ENCODE peak calls at places on chromosomes 2 and 18, in six cellular contexts. L, S, U, X, T and G are unnamed samples.

GRCh38 chr2:32811696-32812095 is 135.1 kb upstream of the LTBP1 start:
- DNase-seq in L (no peak), U (no peak), S (no peak), X (no peak), T (no peak), G (no peak)

GRCh38 chr2:212177724-212178123 is 360.9 kb downstream of the ERBB4 start:
- DNase-seq in L (no peak), U (peak; percentile 20), S (no peak), X (no peak), T (no peak), G (no peak)

GRCh38 chr18:4450065-4450676 is 4.9 kb downstream of the DLGAP1 start:
- DNase-seq in S (no peak), X (peak; percentile 1), T (no peak), L (no peak), U (no peak), G (no peak)

GRCh38 chr2:30561349-30561748 is 114.3 kb downstream of the LCLAT1 start:
- DNase-seq in T (no peak), L (peak; percentile 1), X (no peak), S (no peak), U (peak; percentile 7), G (no peak)

GRCh38 chr2:196074631-196075030 is 6.0 kb upstream of the DNAH7 start:
- DNase-seq in S (no peak), X (no peak), L (no peak), T (no peak), U (no peak), G (no peak)

GRCh38 chr18:75238100-75238499 is 27.5 kb downstream of the TSHZ1 start:
- DNase-seq in L (no peak), U (peak; percentile 46), X (no peak), T (no peak), S (no peak), G (no peak)

GRCh38 chr2:121338281-121338680 is 53.3 kb upstream of the TFCP2L1 start:
- DNase-seq in L (no peak), X (no peak), T (no peak), S (no peak), U (no peak), G (no peak)

GRCh38 chr18:54358495-54358793 is 738 bp downstream of the C18orf54 start:
- DNase-seq in T (no peak), L (peak; percentile 30), X (peak; percentile 20), S (no peak), U (peak; percentile 24), G (no peak)

GRCh38 chr2:123791716-123792115 is 233.4 kb upstream of the CNTNAP5 start:
- DNase-seq in X (no peak), L (no peak), U (no peak), T (no peak), S (no peak), G (no peak)

GRCh38 chr2:140201572-140201971 is 1421.4 kb upstream of the NXPH2 start:
- DNase-seq in T (no peak), L (no peak), X (no peak), U (no peak), S (no peak), G (no peak)

GRCh38 chr2:200658278-200658864 is 72.6 kb downstream of the AOX1 start:
- DNase-seq in T (no peak), U (no peak), X (no peak), L (no peak), S (no peak), G (no peak)

GRCh38 chr2:36564377-36564930 is 33.5 kb downstream of the FEZ2 start:
- DNase-seq in T (no peak), S (no peak), L (no peak), U (no peak), X (no peak), G (no peak)

GRCh38 chr18:8469793-8470192 is 139.4 kb upstream of the RAB12 start:
- DNase-seq in U (peak; percentile 50), T (no peak), X (peak; percentile 59), L (peak; percentile 7), S (no peak), G (no peak)

GRCh38 chr2:102657770-102658169 is 38.4 kb downstream of the SLC9A2 start:
- DNase-seq in L (peak; percentile 17), U (no peak), T (no peak), S (no peak), X (no peak), G (no peak)

GRCh38 chr2:205712983-205713531 is 30.8 kb downstream of the NRP2 start:
- DNase-seq in L (no peak), X (no peak), U (peak; percentile 70), S (no peak), T (no peak), G (no peak)

GRCh38 chr18:36934884-36935283 is 106.0 kb downstream of the KIAA1328 start:
- DNase-seq in U (peak; percentile 94), S (no peak), L (peak; percentile 78), T (no peak), X (peak; percentile 86), G (no peak)

GRCh38 chr2:190578158-190579057 is 43.9 kb upstream of the NEMP2 start:
- DNase-seq in S (no peak), T (no peak), L (peak; percentile 95), U (peak; percentile 37), X (peak; percentile 23), G (peak; percentile 65)

GRCh38 chr2:30631051-30631671 is 176.1 kb downstream of the CAPN13 start:
- DNase-seq in L (no peak), S (no peak), U (no peak), X (peak; percentile 76), T (no peak), G (no peak)

GRCh38 chr2:73588177-73588576 is 54.0 kb downstream of the NAT8 start:
- DNase-seq in T (no peak), X (no peak), U (no peak), S (no peak), L (no peak), G (no peak)

GRCh38 chr2:239396881-239397681 is 3.7 kb downstream of the HDAC4 start:
- DNase-seq in X (no peak), S (peak; percentile 27), L (no peak), T (no peak), U (no peak), G (peak; percentile 48)
- TF ChIP-seq CTCF in X (no peak), S (peak; percentile 64), L (no peak), T (no peak), U (no peak), G (no peak)

DNA sequence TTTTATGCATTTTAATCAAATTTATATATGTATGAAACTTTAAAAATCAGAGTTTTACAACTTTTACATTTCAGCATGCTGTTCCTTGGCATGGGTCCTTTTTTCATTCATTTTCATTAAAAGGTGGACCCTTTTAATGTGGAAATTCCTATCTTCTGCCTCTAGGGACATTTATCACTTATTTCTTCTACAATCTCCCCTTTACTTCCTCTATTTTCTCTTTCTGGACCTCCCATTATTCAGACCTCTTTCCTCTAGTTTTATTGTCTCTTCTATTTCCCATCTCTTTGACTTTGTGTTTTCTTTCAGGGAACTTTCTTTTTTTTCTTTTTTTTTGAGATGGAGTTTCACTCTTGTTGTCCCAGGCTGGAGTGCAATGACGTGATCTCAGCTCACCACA is 5.7 kb downstream of the PROC start:
- DNase-seq in S (no peak), U (no peak), X (no peak), L (no peak), T (no peak), G (no peak)
- TF ChIP-seq CTCF in S (no peak), U (no peak), X (no peak), L (no peak), T (no peak), G (no peak)

DNA sequence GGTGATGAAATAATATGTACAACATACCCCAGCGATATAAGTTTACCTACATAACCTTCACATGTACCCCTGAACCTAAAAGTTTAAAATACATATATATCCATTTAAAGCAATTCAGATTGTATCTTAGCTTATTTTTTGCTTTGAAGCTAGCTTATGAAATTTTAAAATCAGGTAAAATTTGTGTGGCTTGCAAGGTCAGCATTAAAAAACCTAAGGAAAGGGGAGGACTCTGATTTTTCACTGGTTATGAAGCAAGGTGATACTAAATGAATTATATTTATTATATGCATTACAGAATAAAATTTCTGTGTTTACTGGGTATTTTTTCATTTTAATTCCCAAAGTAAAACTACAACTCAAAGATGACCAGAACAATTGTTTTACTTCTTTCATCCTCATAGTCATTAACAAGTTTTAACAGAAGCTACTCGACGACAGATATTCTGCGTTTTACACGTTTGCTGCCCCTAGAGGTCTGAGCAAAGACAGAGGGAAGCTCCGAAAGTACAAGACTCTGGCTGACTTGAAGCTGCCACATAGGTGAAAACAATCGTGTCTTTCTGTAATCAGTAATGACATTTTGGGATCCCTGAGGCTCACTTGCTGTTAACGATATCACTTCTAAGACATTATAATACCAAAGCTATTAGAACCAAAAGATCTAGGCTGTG is 17.1 kb downstream of the PKP4 start:
- DNase-seq in L (no peak), X (no peak), T (no peak), U (no peak), S (no peak), G (no peak)
- TF ChIP-seq CTCF in L (no peak), X (no peak), T (no peak), U (no peak), S (no peak), G (no peak)

DNA sequence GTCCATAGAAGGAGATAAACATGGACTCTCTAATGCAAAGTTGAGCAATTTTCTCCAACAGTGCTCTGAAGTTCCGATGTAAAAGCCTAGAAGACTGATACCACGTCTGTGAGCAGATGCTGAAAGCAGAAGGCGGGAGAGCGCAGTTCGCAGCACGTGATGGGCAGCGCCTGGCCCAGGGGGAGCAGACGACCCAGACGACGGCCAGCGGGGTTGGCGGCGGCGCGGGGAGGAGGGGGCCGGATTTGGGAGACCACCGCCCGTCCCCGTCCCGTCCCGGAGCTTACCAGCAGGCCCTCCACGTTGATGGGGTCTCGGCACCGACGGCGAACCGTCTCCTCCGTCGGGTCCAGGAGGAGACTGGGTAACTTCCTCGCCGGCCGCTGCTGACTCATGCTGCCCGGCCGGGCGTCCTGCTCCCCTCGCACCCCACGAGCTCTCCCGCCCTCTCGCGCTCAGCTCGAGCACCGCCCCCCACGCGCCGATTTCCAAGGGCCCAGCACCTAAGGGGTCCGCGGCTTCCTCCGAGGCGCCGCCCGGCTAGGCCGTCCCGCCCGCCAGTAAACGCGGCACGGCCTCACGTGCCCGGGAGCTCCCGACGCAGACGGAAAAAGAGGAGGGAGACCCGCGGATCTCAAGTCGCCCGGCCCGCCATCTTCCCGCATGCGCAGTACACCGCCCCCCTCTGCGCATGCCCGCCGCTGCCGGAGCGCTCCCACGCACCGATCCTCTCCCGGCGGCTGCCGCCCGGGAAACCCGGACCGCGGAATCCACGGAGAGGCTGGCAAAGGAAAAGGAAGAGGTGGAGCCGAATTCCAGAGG is at the start of gene E2F6:
- DNase-seq in X (peak; percentile 93), U (peak; percentile 90), T (peak; percentile 96), L (peak; percentile 94), S (peak; percentile 68), G (peak; percentile 93)
- TF ChIP-seq CTCF in X (no peak), U (no peak), T (peak; percentile 19), L (no peak), S (no peak), G (no peak)

DNA sequence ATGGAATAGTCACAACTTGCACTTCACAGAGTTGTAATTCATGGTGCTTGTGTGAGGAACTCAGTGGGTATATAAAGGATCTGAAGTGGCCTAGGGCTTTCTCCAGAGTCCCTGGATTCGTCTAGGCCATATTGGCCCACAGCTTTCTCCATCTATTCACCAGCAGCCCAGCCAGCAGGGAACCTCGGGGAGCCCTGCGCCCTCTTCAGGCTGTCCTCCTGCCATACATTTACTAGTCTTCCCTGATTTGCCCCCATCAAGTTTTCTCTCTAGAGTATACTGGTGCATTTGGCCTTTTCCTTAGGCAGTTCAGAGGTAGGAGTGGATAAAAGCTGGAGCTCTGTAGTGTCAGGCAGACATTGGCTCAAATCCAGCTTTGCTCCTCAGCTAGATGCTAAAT is 278.3 kb downstream of the MYCN start:
- DNase-seq in L (peak; percentile 8), U (no peak), T (peak; percentile 16), S (no peak), X (no peak), G (peak; percentile 67)
- TF ChIP-seq CTCF in L (no peak), U (no peak), T (no peak), S (no peak), X (no peak), G (peak; percentile 55)